ENCODE peak calls at places on chromosomes 12 and 14, in five cellular contexts. U is kidney epithelial cell, O is foreskin fibroblast, F is AG04450, K is Caco-2. G is an unnamed sample.

GRCh38 chr12:74957636-74958035 is 252.0 kb downstream of the KCNC2 start:
- DNase-seq in U (no peak), F (no peak), K (no peak), O (no peak), G (no peak)

GRCh38 chr12:96501139-96501741 is 11.9 kb downstream of the CFAP54 start:
- DNase-seq in K (no peak), F (no peak), O (peak), U (peak), G (no peak)

GRCh38 chr12:51320695-51321320 is 3.2 kb downstream of the BIN2 start:
- DNase-seq in U (no peak), O (no peak), K (peak), F (no peak), G (no peak)

GRCh38 chr12:47903927-47904646 is 707 bp downstream of the VDR start:
- DNase-seq in F (peak), K (no peak), U (peak), O (peak), G (no peak)

GRCh38 chr14:36070056-36071043 is 106.2 kb downstream of the PTCSC3 start:
- DNase-seq in F (peak), U (peak), O (peak), K (peak), G (peak)

GRCh38 chr14:74478996-74479635 is 14.0 kb downstream of the NPC2 start:
- DNase-seq in O (no peak), F (no peak), U (no peak), K (no peak), G (no peak)

GRCh38 chr14:74577948-74578275 is 34.1 kb downstream of the LTBP2 start:
- DNase-seq in F (no peak), U (no peak), K (no peak), O (no peak), G (no peak)

GRCh38 chr12:126708492-126708896 is 1558.5 kb upstream of the TMEM132C start:
- DNase-seq in O (peak), K (no peak), F (no peak), U (no peak), G (no peak)

GRCh38 chr12:66717049-66717448 is 38.2 kb upstream of the GRIP1 start:
- DNase-seq in U (no peak), O (no peak), K (no peak), F (no peak), G (no peak)

GRCh38 chr12:57755194-57755453 is 221 bp downstream of the MARCHF9 start:
- DNase-seq in O (no peak), F (no peak), U (no peak), K (no peak), G (no peak)

GRCh38 chr12:107912421-107913004 is 138.0 kb downstream of the ASCL4 start:
- DNase-seq in U (no peak), O (no peak), F (no peak), K (no peak), G (no peak)
- H3K4me3 ChIP-seq in U (no peak), O (no peak), F (no peak), K (no peak), G (peak)

DNA sequence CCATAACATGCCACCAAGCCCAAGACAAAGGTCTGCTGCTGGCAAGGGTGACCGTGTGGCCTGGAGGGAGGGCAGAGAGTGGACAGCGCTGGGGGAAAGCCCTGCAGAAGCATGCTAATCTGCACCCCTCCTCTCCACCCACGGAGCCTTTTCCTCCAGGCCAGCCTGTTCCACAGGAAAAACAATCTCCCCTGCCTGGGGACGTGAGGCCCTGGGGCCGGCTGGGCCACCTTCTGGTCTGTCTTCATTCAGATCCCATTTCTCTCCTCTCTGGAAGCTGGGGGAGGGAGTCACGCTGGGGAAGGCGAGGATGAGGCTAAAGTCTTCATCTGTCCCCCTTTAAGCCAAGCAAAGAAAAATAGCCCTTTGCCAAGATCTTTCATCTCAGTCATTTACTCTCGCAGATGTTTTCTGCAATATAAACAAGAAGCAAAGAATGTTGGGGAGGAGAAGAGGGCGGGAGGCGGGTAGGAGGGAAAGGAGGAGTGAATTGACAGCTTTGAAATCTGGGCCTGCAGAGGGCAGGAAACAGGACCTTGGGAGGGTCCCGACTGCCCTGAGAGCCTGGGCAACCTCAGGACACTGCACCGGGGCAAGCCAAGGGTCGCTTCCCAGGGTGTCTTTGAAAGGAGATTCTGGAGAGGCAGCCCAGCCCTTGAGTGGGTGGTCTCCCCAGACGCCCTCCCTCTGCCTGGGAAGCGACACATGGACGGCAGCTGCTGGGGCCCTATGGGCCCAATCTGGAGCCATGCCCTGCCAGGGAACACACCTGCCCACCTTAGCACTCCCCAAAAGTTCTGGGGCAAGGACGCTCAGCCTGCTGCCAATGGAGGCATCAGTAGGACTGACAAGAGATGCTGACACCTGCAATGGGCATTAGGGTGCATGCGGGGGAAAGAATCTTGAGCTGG is 133.6 kb downstream of the ZFP36L1 start:
- DNase-seq in U (no peak), F (no peak), O (no peak), K (peak), G (no peak)
- TF ChIP-seq CTCF in U (no peak), F (no peak), O (no peak), K (no peak), G (no peak)

DNA sequence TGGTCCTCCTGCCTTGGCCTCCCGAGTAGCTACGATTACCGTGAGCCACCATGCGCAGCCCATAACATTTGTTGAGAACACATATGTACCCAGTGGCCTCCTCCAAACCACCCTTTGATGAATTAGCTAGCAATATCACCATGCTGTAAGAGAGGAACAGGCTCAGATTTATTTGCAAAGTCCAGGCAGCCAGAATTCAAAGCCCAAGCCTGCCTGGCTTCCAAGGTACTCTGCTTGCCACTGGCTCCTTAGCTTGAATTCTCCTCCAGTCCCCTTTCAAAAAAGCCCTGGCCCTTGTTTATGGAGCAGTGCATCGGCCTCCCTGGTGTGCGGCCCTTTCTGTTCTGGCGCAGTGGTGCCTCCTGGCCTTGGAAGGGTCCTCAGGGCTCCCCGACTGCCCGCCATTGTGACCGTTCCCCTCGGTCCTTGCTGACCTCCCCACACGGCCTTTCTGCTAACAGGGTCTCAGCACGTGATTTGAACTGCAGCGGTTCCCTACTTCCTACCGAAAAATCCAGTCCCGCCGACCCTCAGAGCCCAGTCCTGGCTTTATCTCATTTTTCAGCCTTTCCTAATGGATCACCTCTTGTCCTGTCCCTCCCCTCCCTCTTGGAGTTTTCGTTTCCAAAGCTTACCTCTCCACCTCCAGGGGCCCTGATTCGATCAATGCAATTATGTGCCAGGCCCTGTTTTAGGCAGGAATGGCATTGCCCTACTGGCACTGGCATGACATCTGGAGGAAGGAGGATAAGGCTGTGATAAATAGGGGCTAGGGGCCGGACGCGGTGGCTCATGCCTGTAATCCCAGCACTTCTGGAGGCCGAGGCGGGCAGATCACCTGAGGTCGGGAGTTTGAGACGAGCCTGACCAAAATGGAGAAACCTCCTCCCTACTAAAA is 22.0 kb downstream of the SLC25A29 start:
- DNase-seq in O (no peak), K (no peak), U (no peak), F (no peak), G (no peak)
- H3K4me3 ChIP-seq in O (peak), K (no peak), U (no peak), F (peak), G (peak)

DNA sequence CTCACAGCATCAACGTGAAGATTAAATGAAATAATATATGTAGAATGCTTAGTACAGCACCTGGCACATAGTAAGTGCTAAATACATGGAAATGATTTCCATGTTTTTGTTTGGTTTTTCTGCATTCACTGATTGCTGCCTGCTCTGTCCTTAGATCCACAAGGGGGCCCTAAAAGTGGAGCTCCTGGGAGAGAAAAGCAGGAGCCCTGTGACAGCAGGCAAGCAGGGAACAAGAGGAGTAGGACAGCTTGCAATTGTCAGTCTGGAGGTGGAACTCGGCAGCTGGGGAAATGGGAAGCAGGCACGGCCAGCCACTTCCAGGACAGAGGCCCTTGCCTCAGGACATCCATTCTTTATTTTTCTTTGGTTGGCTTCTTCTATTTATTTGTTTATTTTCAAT is 292.9 kb downstream of the BMP4 start:
- DNase-seq in F (no peak), U (no peak), O (peak), K (peak), G (no peak)
- TF ChIP-seq CTCF in F (peak), U (peak), O (peak), K (peak), G (peak)